ENCODE peak calls at places on chromosomes 3 and 15, in six cellular contexts. S is caudate nucleus, D is astrocyte, T is DMS 273 treated with DMSO at 0.1 percent for 48 hours, Q is left kidney, A is thoracic aorta. Y is an unnamed sample.

GRCh38 chr3:189076459-189076858 is 95.3 kb upstream of the TPRG1 start:
- DNase-seq in S (no peak), D (no peak), T (peak; percentile 90), Q (no peak), A (no peak), Y (no peak)

GRCh38 chr15:73856458-73857192 is 16.7 kb upstream of the TBC1D21 start:
- DNase-seq in S (no peak), D (no peak), T (peak; percentile 16), Q (no peak), A (no peak), Y (no peak)

GRCh38 chr3:137000039-137000438 is 42.3 kb downstream of the IL20RB start:
- DNase-seq in S (no peak), D (no peak), T (no peak), Q (no peak), A (no peak), Y (no peak)

GRCh38 chr15:59255647-59256380 is 49.2 kb downstream of the LDHAL6B start:
- DNase-seq in S (no peak), D (peak; percentile 81), T (no peak), Q (no peak), A (no peak), Y (no peak)

GRCh38 chr3:77939726-77940125 is 899.8 kb downstream of the ROBO2 start:
- DNase-seq in S (no peak), D (peak; percentile 73), T (no peak), Q (peak; percentile 45), A (no peak), Y (no peak)

GRCh38 chr15:89192771-89193170 is 28.6 kb downstream of the RLBP1 start:
- DNase-seq in S (no peak), D (no peak), T (no peak), Q (no peak), A (no peak), Y (no peak)

GRCh38 chr3:139588450-139588849 is 48.9 kb upstream of the RBP1 start:
- DNase-seq in S (no peak), D (no peak), T (no peak), Q (peak; percentile 18), A (no peak), Y (no peak)

GRCh38 chr3:149554826-149555225 is 80.3 kb downstream of the TM4SF4 start:
- DNase-seq in S (no peak), D (peak; percentile 89), T (no peak), Q (no peak), A (no peak), Y (peak; percentile 53)

GRCh38 chr15:90201944-90202375 is 830 bp downstream of the SEMA4B start:
- DNase-seq in S (no peak), D (no peak), T (no peak), Q (peak; percentile 55), A (no peak), Y (no peak)

GRCh38 chr15:79321876-79322275 is 11.0 kb downstream of the TMED3 start:
- DNase-seq in S (no peak), D (no peak), T (no peak), Q (no peak), A (no peak), Y (no peak)

GRCh38 chr3:124234852-124235252 is 242.9 kb upstream of the ROPN1 start:
- DNase-seq in S (no peak), D (no peak), T (no peak), Q (no peak), A (no peak), Y (no peak)

GRCh38 chr3:136305879-136306278 is 55.7 kb downstream of the PCCB start:
- DNase-seq in S (no peak), D (peak; percentile 14), T (peak; percentile 53), Q (no peak), A (no peak), Y (peak; percentile 79)

GRCh38 chr3:12363397-12364195 is 74.7 kb downstream of the PPARG start:
- DNase-seq in S (no peak), D (peak; percentile 40), T (no peak), Q (no peak), A (no peak), Y (peak; percentile 55)

GRCh38 chr3:190883141-190883540 is 20.6 kb upstream of the GMNC start:
- DNase-seq in S (no peak), D (no peak), T (no peak), Q (no peak), A (no peak), Y (no peak)

GRCh38 chr3:112000971-112001370 is 2.2 kb downstream of the TAGLN3 start:
- DNase-seq in S (no peak), D (no peak), T (no peak), Q (no peak), A (no peak), Y (no peak)

GRCh38 chr3:151445283-151446001 is 15.4 kb downstream of the IGSF10 start:
- DNase-seq in S (no peak), D (peak; percentile 91), T (no peak), Q (no peak), A (no peak), Y (peak; percentile 90)